ENCODE peak calls at places on chromosome 6, in four cellular contexts. Y is A549, K is K562, S is NB4. M is an unnamed sample.

GRCh38 chr6:157255079-157255478 is 68.2 kb downstream of the TMEM242 start:
- DNase-seq in Y (no peak), K (no peak), S (no peak), M (no peak)

GRCh38 chr6:138161434-138162103 is at the start of gene ARFGEF3:
- DNase-seq in Y (peak), K (peak), S (peak), M (peak)

GRCh38 chr6:166221636-166222035 is 54.0 kb upstream of the TBXT start:
- DNase-seq in Y (no peak), K (no peak), S (no peak), M (no peak)

GRCh38 chr6:4950849-4951533 is 52.8 kb downstream of the RPP40 start:
- DNase-seq in Y (peak), K (no peak), S (no peak), M (no peak)

GRCh38 chr6:89267918-89268317 is 47.2 kb downstream of the GABRR2 start:
- DNase-seq in Y (no peak), K (no peak), S (no peak), M (no peak)

GRCh38 chr6:75266716-75267291 is 17.8 kb downstream of the TMEM30A start:
- DNase-seq in Y (peak), K (peak), S (peak), M (peak)

GRCh38 chr6:139977887-139978332 is 603.5 kb upstream of the CITED2 start:
- DNase-seq in Y (peak), K (no peak), S (no peak), M (peak)

GRCh38 chr6:107064579-107065065 is 36.6 kb downstream of the MTRES1 start:
- DNase-seq in Y (no peak), K (no peak), S (peak), M (peak)

GRCh38 chr6:52352239-52353008 is 9.5 kb upstream of the PAQR8 start:
- DNase-seq in Y (peak), K (no peak), S (peak), M (peak)

GRCh38 chr6:120869397-120869796 is 464.9 kb downstream of the TBC1D32 start:
- DNase-seq in Y (no peak), K (no peak), S (peak), M (no peak)

GRCh38 chr6:108762394-108762793 is 85.8 kb upstream of the ARMC2 start:
- DNase-seq in Y (no peak), K (no peak), S (peak), M (no peak)

GRCh38 chr6:47787620-47788497 is 6.0 kb downstream of the OPN5 start:
- DNase-seq in Y (peak), K (peak), S (peak), M (peak)

GRCh38 chr6:19812512-19813119 is 24.6 kb upstream of the ID4 start:
- DNase-seq in Y (peak), K (peak), S (peak), M (peak)

GRCh38 chr6:82971877-82972460 is 93.7 kb downstream of the UBE3D start:
- DNase-seq in Y (no peak), K (no peak), S (no peak), M (no peak)

GRCh38 chr6:82917346-82918064 is 148.1 kb downstream of the UBE3D start:
- DNase-seq in Y (no peak), K (no peak), S (no peak), M (no peak)

GRCh38 chr6:107820571-107821261 is 3.4 kb downstream of the SCML4 start:
- DNase-seq in Y (no peak), K (no peak), S (no peak), M (peak)

GRCh38 chr6:11392778-11393507 is 144.6 kb upstream of the TMEM170B start:
- DNase-seq in Y (peak), K (no peak), S (peak), M (peak)

GRCh38 chr6:72182337-72183246 is 296.2 kb downstream of the RIMS1 start:
- DNase-seq in Y (peak), K (no peak), S (no peak), M (peak)

GRCh38 chr6:170255426-170256125 is 35.3 kb downstream of the DLL1 start:
- DNase-seq in Y (no peak), K (no peak), S (no peak), M (no peak)

GRCh38 chr6:38391206-38391908 is 248.4 kb downstream of the BTBD9 start:
- DNase-seq in Y (no peak), K (no peak), S (no peak), M (peak)

GRCh38 chr6:455006-455585 is 63.5 kb downstream of the IRF4 start:
- DNase-seq in Y (no peak), K (no peak), S (no peak), M (no peak)

GRCh38 chr6:63527658-63528514 is 44.4 kb upstream of the LOC128125822 start:
- DNase-seq in Y (peak), K (no peak), S (no peak), M (peak)

GRCh38 chr6:33641144-33641543 is 20.0 kb downstream of the ITPR3 start:
- DNase-seq in Y (no peak), K (no peak), S (no peak), M (no peak)

GRCh38 chr6:152273002-152273401 is 364.2 kb downstream of the SYNE1 start:
- DNase-seq in Y (no peak), K (no peak), S (no peak), M (no peak)

GRCh38 chr6:165883851-165884640 is 221.0 kb upstream of the PDE10A start:
- DNase-seq in Y (no peak), K (no peak), S (no peak), M (no peak)

GRCh38 chr6:21053612-21054011 is 519.4 kb downstream of the CDKAL1 start:
- DNase-seq in Y (no peak), K (no peak), S (peak), M (peak)

GRCh38 chr6:54282186-54282585 is 26.1 kb upstream of the TINAG start:
- DNase-seq in Y (peak), K (no peak), S (no peak), M (peak)

GRCh38 chr6:69735029-69735428 is 61.8 kb downstream of the LMBRD1 start:
- DNase-seq in Y (no peak), K (no peak), S (no peak), M (no peak)

GRCh38 chr6:20681243-20681684 is 147.0 kb downstream of the CDKAL1 start:
- DNase-seq in Y (no peak), K (no peak), S (no peak), M (no peak)

GRCh38 chr6:156720739-156721714 is 56.2 kb upstream of the ARID1B start:
- DNase-seq in Y (peak), K (no peak), S (peak), M (peak)

GRCh38 chr6:117265425-117266266 is at the start of gene VGLL2:
- DNase-seq in Y (no peak), K (no peak), S (no peak), M (peak)

GRCh38 chr6:15901141-15902115 is 227.5 kb upstream of the MYLIP start:
- DNase-seq in Y (no peak), K (peak), S (peak), M (no peak)

GRCh38 chr6:42968126-42968701 is 7.7 kb downstream of the GNMT start:
- DNase-seq in Y (no peak), K (no peak), S (no peak), M (no peak)

GRCh38 chr6:47153066-47153755 is 111.1 kb upstream of the ADGRF1 start:
- DNase-seq in Y (peak), K (no peak), S (no peak), M (no peak)

GRCh38 chr6:70879496-70879895 is 77.4 kb downstream of the B3GAT2 start:
- DNase-seq in Y (no peak), K (no peak), S (no peak), M (no peak)

GRCh38 chr6:27582928-27583725 is 110.2 kb upstream of the ZNF184 start:
- DNase-seq in Y (peak), K (peak), S (peak), M (peak)

GRCh38 chr6:156618600-156619205 is 158.5 kb upstream of the ARID1B start:
- DNase-seq in Y (no peak), K (no peak), S (no peak), M (no peak)

GRCh38 chr6:168411130-168411529 is 29.9 kb upstream of the SMOC2 start:
- DNase-seq in Y (no peak), K (no peak), S (no peak), M (no peak)

GRCh38 chr6:148572676-148573335 is 174.0 kb upstream of the UST start:
- DNase-seq in Y (no peak), K (no peak), S (no peak), M (no peak)

GRCh38 chr6:70797625-70798024 is 129.9 kb downstream of the SMAP1 start:
- DNase-seq in Y (no peak), K (no peak), S (no peak), M (no peak)

DNA sequence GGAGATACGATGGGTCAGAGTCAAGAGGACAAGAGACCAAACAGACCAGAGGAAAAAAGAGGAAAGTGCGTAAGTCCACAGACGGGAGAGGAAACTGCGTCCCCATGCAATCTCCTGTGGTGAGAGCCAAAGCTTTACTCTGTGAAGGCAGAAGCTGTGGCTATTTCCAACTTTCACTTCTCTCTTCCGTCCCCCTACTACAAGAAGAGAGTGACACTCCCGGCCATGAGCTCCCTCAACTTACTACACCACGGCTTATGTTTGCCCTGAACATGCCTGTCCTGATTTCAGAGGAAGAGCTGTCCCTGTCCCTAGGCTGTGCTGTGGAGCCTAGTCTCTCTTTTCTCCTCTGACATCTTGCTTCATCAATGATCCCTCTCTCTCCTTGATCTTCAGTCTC is 11.5 kb upstream of the SSR1 start:
- DNase-seq in Y (no peak), K (no peak), S (peak), M (no peak)
- TF ChIP-seq MYC in Y (no peak), K (no peak), S (peak), M (no peak)

GRCh38 chr6:163230901-163231300 is 183.6 kb upstream of the QKI start:
- DNase-seq in Y (no peak), K (no peak), S (no peak), M (no peak)
- TF ChIP-seq POLR2A in Y (no peak), K (no peak), S (no peak), M (no peak)

GRCh38 chr6:112332274-112332673 is 14.9 kb upstream of the RFPL4B start:
- DNase-seq in Y (no peak), K (no peak), S (no peak), M (no peak)

GRCh38 chr6:112342511-112342910 is 4.6 kb upstream of the RFPL4B start:
- DNase-seq in Y (no peak), K (no peak), S (no peak), M (no peak)

GRCh38 chr6:112335736-112336135 is 11.4 kb upstream of the RFPL4B start:
- DNase-seq in Y (no peak), K (no peak), S (no peak), M (peak)

GRCh38 chr6:112338310-112338709 is 8.8 kb upstream of the RFPL4B start:
- DNase-seq in Y (no peak), K (no peak), S (no peak), M (no peak)

DNA sequence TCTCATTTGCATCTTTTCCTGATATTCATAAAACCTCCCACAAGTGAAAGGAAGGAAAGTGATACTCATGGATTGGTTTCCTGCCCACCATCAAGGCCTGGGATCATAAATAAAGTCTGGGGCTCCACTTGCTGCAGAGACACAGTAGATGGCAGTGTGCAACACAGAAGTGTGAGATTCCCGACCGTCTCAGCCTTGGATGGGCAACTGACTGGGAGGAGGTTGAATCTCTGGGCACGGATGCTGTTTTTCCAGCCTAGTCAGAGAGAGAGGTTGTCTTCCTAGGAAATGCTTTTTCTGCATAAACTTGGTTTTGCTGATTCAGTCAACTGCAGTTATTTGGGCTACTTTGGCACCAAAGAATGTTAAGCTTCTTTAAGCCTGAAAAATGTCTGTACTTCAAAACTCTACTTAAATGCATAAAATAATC is 9.9 kb upstream of the RFPL4B start:
- DNase-seq in Y (peak), K (no peak), S (peak), M (peak)
- TF ChIP-seq MYC in Y (no peak), K (no peak), S (no peak), M (no peak)

GRCh38 chr6:105135056-105135455 is 44.8 kb downstream of the POPDC3 start:
- DNase-seq in Y (peak), K (no peak), S (peak), M (peak)

GRCh38 chr6:105137388-105137787 is 42.4 kb downstream of the POPDC3 start:
- DNase-seq in Y (no peak), K (no peak), S (peak), M (no peak)

GRCh38 chr6:105138141-105138540 is 41.7 kb downstream of the POPDC3 start:
- DNase-seq in Y (no peak), K (no peak), S (no peak), M (no peak)

GRCh38 chr6:105136433-105137350 is 43.1 kb downstream of the POPDC3 start:
- DNase-seq in Y (peak), K (peak), S (peak), M (peak)

DNA sequence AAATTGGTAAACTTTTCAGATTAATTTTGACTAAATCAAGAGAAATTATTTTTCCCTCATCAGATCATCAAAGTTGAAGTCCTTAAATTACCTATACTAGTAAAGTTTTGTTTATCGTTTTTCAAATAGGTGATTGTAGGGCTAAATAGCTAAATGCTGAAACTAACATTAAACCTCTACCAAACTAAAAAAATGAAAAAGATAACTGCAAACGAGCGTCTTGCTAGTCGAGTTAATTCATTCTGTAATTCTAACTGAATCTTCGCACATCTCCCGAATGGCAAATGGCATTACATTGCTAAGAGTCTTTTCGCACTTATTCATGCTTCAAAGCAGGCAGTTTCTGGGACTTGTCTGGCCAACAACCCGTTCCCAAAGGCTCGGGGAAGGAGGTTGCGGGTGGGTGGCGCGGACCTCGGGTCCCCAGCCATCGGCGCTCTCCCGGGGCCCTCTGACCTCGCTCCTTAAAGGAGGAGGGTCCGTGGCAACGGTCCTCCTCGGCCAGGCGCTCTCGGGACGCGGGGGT is 43.8 kb downstream of the POPDC3 start:
- DNase-seq in Y (no peak), K (no peak), S (no peak), M (peak)
- TF ChIP-seq POLR2A in Y (no peak), K (no peak), S (no peak), M (no peak)

GRCh38 chr6:111011360-111012142 is 29.7 kb downstream of the RPF2 start:
- DNase-seq in Y (peak), K (no peak), S (peak), M (peak)
- TF ChIP-seq MYC in Y (no peak), K (no peak), S (no peak), M (no peak)

GRCh38 chr6:125956506-125957390 is at the start of gene HINT3:
- DNase-seq in Y (peak), K (peak), S (peak), M (peak)
- TF ChIP-seq POLR2A in Y (no peak), K (peak), S (peak), M (peak)

GRCh38 chr6:130713144-130713543 is 114.1 kb upstream of the SMLR1 start:
- DNase-seq in Y (no peak), K (no peak), S (no peak), M (no peak)
- TF ChIP-seq MYC in Y (no peak), K (no peak), S (no peak), M (no peak)

GRCh38 chr6:127342946-127343752 is at the start of gene ECHDC1:
- DNase-seq in Y (peak), K (peak), S (peak), M (peak)
- TF ChIP-seq POLR2A in Y (peak), K (peak), S (peak), M (peak)

M was measured in endothelial cell of umbilical vein.